ENCODE peak calls at places on chromosome 20, in nine cellular contexts. One of them, this sample, is unnamed.

GRCh38 chr20:59805786-59806577 is 127.5 kb downstream of the SYCP2 start:
- DNase-seq in HCT116: no peak
- DNase-seq in K562: no peak
- DNase-seq in GM12878: no peak
- DNase-seq in ovary: no peak
- DNase-seq in testis: peak; percentile 6
- DNase-seq in sigmoid colon: no peak
- DNase-seq in A549: no peak
- DNase-seq in body of pancreas: no peak
- DNase-seq in this sample: no peak

GRCh38 chr20:39893013-39893685 is 795.9 kb downstream of the MAFB start:
- DNase-seq in HCT116: no peak
- DNase-seq in K562: no peak
- DNase-seq in GM12878: no peak
- DNase-seq in ovary: no peak
- DNase-seq in testis: no peak
- DNase-seq in sigmoid colon: no peak
- DNase-seq in A549: no peak
- DNase-seq in body of pancreas: no peak
- DNase-seq in this sample: no peak

GRCh38 chr20:13745784-13746183 is 38.9 kb downstream of the ESF1 start:
- DNase-seq in HCT116: no peak
- DNase-seq in K562: no peak
- DNase-seq in GM12878: no peak
- DNase-seq in ovary: no peak
- DNase-seq in testis: no peak
- DNase-seq in sigmoid colon: no peak
- DNase-seq in A549: no peak
- DNase-seq in body of pancreas: no peak
- DNase-seq in this sample: no peak

GRCh38 chr20:49539481-49540231 is 28.3 kb downstream of the PTGIS start:
- DNase-seq in HCT116: no peak
- DNase-seq in K562: no peak
- DNase-seq in GM12878: no peak
- DNase-seq in ovary: no peak
- DNase-seq in testis: peak; percentile 11
- DNase-seq in sigmoid colon: no peak
- DNase-seq in A549: no peak
- DNase-seq in body of pancreas: no peak
- DNase-seq in this sample: no peak

GRCh38 chr20:23145281-23145700 is 59.2 kb upstream of the CD93 start:
- DNase-seq in HCT116: no peak
- DNase-seq in K562: no peak
- DNase-seq in GM12878: no peak
- DNase-seq in ovary: no peak
- DNase-seq in testis: no peak
- DNase-seq in sigmoid colon: peak; percentile 60
- DNase-seq in A549: no peak
- DNase-seq in body of pancreas: no peak
- DNase-seq in this sample: peak; percentile 38

GRCh38 chr20:17648782-17649730 is 33.0 kb downstream of the RRBP1 start:
- DNase-seq in HCT116: no peak
- DNase-seq in K562: peak; percentile 27
- DNase-seq in GM12878: peak; percentile 5
- DNase-seq in ovary: peak; percentile 36
- DNase-seq in testis: no peak
- DNase-seq in sigmoid colon: peak; percentile 56
- DNase-seq in A549: peak; percentile 62
- DNase-seq in body of pancreas: peak; percentile 68
- DNase-seq in this sample: peak; percentile 10

GRCh38 chr20:17612287-17612974 is 42.6 kb downstream of the DSTN start:
- DNase-seq in HCT116: no peak
- DNase-seq in K562: no peak
- DNase-seq in GM12878: no peak
- DNase-seq in ovary: no peak
- DNase-seq in testis: no peak
- DNase-seq in sigmoid colon: peak; percentile 91
- DNase-seq in A549: no peak
- DNase-seq in body of pancreas: peak; percentile 45
- DNase-seq in this sample: no peak

GRCh38 chr20:57498425-57499400 is 26.2 kb downstream of the CTCFL start:
- DNase-seq in HCT116: peak; percentile 19
- DNase-seq in K562: no peak
- DNase-seq in GM12878: no peak
- DNase-seq in ovary: no peak
- DNase-seq in testis: peak; percentile 55
- DNase-seq in sigmoid colon: no peak
- DNase-seq in A549: no peak
- DNase-seq in body of pancreas: no peak
- DNase-seq in this sample: no peak

GRCh38 chr20:17142666-17143065 is 84.2 kb upstream of the PCSK2 start:
- DNase-seq in HCT116: no peak
- DNase-seq in K562: no peak
- DNase-seq in GM12878: no peak
- DNase-seq in ovary: no peak
- DNase-seq in testis: no peak
- DNase-seq in sigmoid colon: no peak
- DNase-seq in A549: no peak
- DNase-seq in body of pancreas: no peak
- DNase-seq in this sample: no peak

GRCh38 chr20:18436847-18437246 is 30.0 kb downstream of the DZANK1 start:
- DNase-seq in HCT116: no peak
- DNase-seq in K562: no peak
- DNase-seq in GM12878: no peak
- DNase-seq in ovary: no peak
- DNase-seq in testis: no peak
- DNase-seq in sigmoid colon: no peak
- DNase-seq in A549: no peak
- DNase-seq in body of pancreas: no peak
- DNase-seq in this sample: no peak

GRCh38 chr20:16785221-16785620 is 37.1 kb downstream of the OTOR start:
- DNase-seq in HCT116: no peak
- DNase-seq in K562: no peak
- DNase-seq in GM12878: no peak
- DNase-seq in ovary: no peak
- DNase-seq in testis: no peak
- DNase-seq in sigmoid colon: no peak
- DNase-seq in A549: no peak
- DNase-seq in body of pancreas: no peak
- DNase-seq in this sample: no peak

GRCh38 chr20:64144144-64144912 is 19.9 kb upstream of the MYT1 start:
- DNase-seq in HCT116: no peak
- DNase-seq in K562: no peak
- DNase-seq in GM12878: no peak
- DNase-seq in ovary: peak; percentile 3
- DNase-seq in testis: no peak
- DNase-seq in sigmoid colon: peak; percentile 24
- DNase-seq in A549: no peak
- DNase-seq in body of pancreas: no peak
- DNase-seq in this sample: no peak

GRCh38 chr20:49982346-49983122 is at the start of gene SNAI1:
- DNase-seq in HCT116: peak; percentile 66
- DNase-seq in K562: peak; percentile 94
- DNase-seq in GM12878: peak; percentile 32
- DNase-seq in ovary: peak; percentile 85
- DNase-seq in testis: peak; percentile 85
- DNase-seq in sigmoid colon: peak; percentile 92
- DNase-seq in A549: peak; percentile 97
- DNase-seq in body of pancreas: peak; percentile 78
- DNase-seq in this sample: peak; percentile 77

GRCh38 chr20:50029697-50030428 is 47.1 kb downstream of the SNAI1 start:
- DNase-seq in HCT116: no peak
- DNase-seq in K562: peak; percentile 81
- DNase-seq in GM12878: no peak
- DNase-seq in ovary: peak; percentile 68
- DNase-seq in testis: no peak
- DNase-seq in sigmoid colon: peak; percentile 76
- DNase-seq in A549: peak; percentile 78
- DNase-seq in body of pancreas: peak; percentile 40
- DNase-seq in this sample: peak; percentile 47

GRCh38 chr20:40511478-40511877 is 177.6 kb downstream of the MAFB start:
- DNase-seq in HCT116: no peak
- DNase-seq in K562: no peak
- DNase-seq in GM12878: no peak
- DNase-seq in ovary: no peak
- DNase-seq in testis: no peak
- DNase-seq in sigmoid colon: peak; percentile 71
- DNase-seq in A549: no peak
- DNase-seq in body of pancreas: no peak
- DNase-seq in this sample: no peak

GRCh38 chr20:707711-708110 is 32.1 kb upstream of the SCRT2 start:
- DNase-seq in HCT116: no peak
- DNase-seq in K562: no peak
- DNase-seq in GM12878: no peak
- DNase-seq in ovary: no peak
- DNase-seq in testis: no peak
- DNase-seq in sigmoid colon: peak; percentile 10
- DNase-seq in A549: no peak
- DNase-seq in body of pancreas: no peak
- DNase-seq in this sample: no peak

GRCh38 chr20:53337419-53338101 is 256.1 kb downstream of the ZNF217 start:
- DNase-seq in HCT116: no peak
- DNase-seq in K562: no peak
- DNase-seq in GM12878: no peak
- DNase-seq in ovary: no peak
- DNase-seq in testis: no peak
- DNase-seq in sigmoid colon: no peak
- DNase-seq in A549: no peak
- DNase-seq in body of pancreas: no peak
- DNase-seq in this sample: no peak
- H3K27ac ChIP-seq in HCT116: no peak overlapping the region
- H3K27ac ChIP-seq in K562: no peak overlapping the region
- H3K27ac ChIP-seq in GM12878: no peak overlapping the region
- H3K27ac ChIP-seq in ovary: no peak overlapping the region
- H3K27ac ChIP-seq in testis: no peak overlapping the region
- H3K27ac ChIP-seq in sigmoid colon: no peak overlapping the region
- H3K27ac ChIP-seq in A549: no peak overlapping the region
- H3K27ac ChIP-seq in body of pancreas: no peak overlapping the region
- H3K27ac ChIP-seq in this sample: no peak overlapping the region

GRCh38 chr20:34876161-34877001 is at the start of gene ACSS2:
- DNase-seq in HCT116: peak; percentile 98
- DNase-seq in K562: peak; percentile 93
- DNase-seq in GM12878: peak; percentile 83
- DNase-seq in ovary: peak; percentile 98
- DNase-seq in testis: peak; percentile 99
- DNase-seq in sigmoid colon: peak; percentile 100
- DNase-seq in A549: peak; percentile 85
- DNase-seq in body of pancreas: peak; percentile 100
- DNase-seq in this sample: peak; percentile 98
- TF ChIP-seq POLR2A in HCT116: peak; percentile 31
- TF ChIP-seq POLR2A in K562: peak; percentile 82
- TF ChIP-seq POLR2A in GM12878: peak; percentile 61
- TF ChIP-seq POLR2A in ovary: no peak
- TF ChIP-seq POLR2A in testis: no peak
- TF ChIP-seq POLR2A in sigmoid colon: peak; percentile 80
- TF ChIP-seq POLR2A in A549: peak; percentile 64
- TF ChIP-seq POLR2A in body of pancreas: peak; percentile 64
- TF ChIP-seq POLR2A in this sample: peak; percentile 96

DNA sequence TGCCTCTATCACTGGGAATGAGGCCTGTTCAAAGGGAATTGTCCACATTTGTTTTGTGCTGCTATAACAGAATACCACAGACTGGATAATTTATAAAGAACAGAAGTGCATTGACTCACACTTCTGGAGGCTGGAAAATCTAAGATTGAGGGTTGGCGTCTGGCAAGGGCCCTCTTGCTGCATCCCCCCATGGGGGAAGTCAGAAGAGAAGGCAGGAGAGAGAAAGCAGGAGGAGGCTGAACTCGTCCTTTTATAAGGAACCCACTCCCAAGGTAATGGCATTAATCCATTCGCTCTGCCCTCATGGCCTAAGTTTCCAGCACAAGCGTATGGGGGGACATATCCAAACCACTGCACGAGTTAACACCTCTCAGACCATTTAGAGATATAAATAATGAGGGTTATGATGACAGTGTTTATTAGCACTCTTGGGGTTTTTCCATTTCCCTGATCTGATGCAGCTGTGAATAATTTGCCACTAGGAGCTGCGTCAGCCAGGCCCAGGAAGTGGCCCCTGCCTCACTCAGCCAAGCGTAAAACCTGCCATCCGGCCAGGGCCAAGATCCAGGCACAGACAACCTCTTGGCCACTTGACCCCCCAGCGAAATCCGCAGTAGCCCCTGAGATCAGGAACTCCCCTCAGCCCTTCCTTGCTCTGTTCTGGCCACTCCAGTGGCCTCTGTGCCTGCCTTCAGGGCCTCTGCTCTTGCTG is 14.2 kb upstream of the SLCO4A1 start:
- DNase-seq in HCT116: no peak
- DNase-seq in K562: no peak
- DNase-seq in GM12878: no peak
- DNase-seq in ovary: no peak
- DNase-seq in testis: no peak
- DNase-seq in sigmoid colon: no peak
- DNase-seq in A549: no peak
- DNase-seq in body of pancreas: no peak
- DNase-seq in this sample: no peak
- H3K27ac ChIP-seq in HCT116: peak overlapping the region; percentile 24
- H3K27ac ChIP-seq in K562: no peak overlapping the region
- H3K27ac ChIP-seq in GM12878: no peak overlapping the region
- H3K27ac ChIP-seq in ovary: no peak overlapping the region
- H3K27ac ChIP-seq in testis: no peak overlapping the region
- H3K27ac ChIP-seq in sigmoid colon: no peak overlapping the region
- H3K27ac ChIP-seq in A549: peak overlapping the region; percentile 31
- H3K27ac ChIP-seq in body of pancreas: no peak overlapping the region
- H3K27ac ChIP-seq in this sample: no peak overlapping the region

GRCh38 chr20:21257192-21257591 is 45.9 kb upstream of the XRN2 start:
- DNase-seq in HCT116: no peak
- DNase-seq in K562: no peak
- DNase-seq in GM12878: no peak
- DNase-seq in ovary: no peak
- DNase-seq in testis: no peak
- DNase-seq in sigmoid colon: no peak
- DNase-seq in A549: no peak
- DNase-seq in body of pancreas: no peak
- DNase-seq in this sample: no peak

GRCh38 chr20:21246143-21246542 is 57.0 kb upstream of the XRN2 start:
- DNase-seq in HCT116: no peak
- DNase-seq in K562: no peak
- DNase-seq in GM12878: no peak
- DNase-seq in ovary: no peak
- DNase-seq in testis: no peak
- DNase-seq in sigmoid colon: no peak
- DNase-seq in A549: no peak
- DNase-seq in body of pancreas: no peak
- DNase-seq in this sample: no peak

GRCh38 chr20:21251278-21251677 is 51.9 kb upstream of the XRN2 start:
- DNase-seq in HCT116: no peak
- DNase-seq in K562: no peak
- DNase-seq in GM12878: no peak
- DNase-seq in ovary: no peak
- DNase-seq in testis: no peak
- DNase-seq in sigmoid colon: no peak
- DNase-seq in A549: no peak
- DNase-seq in body of pancreas: no peak
- DNase-seq in this sample: no peak
- TF ChIP-seq POLR2A in HCT116: no peak
- TF ChIP-seq POLR2A in K562: no peak
- TF ChIP-seq POLR2A in GM12878: no peak
- TF ChIP-seq POLR2A in ovary: no peak
- TF ChIP-seq POLR2A in testis: no peak
- TF ChIP-seq POLR2A in sigmoid colon: no peak
- TF ChIP-seq POLR2A in A549: no peak
- TF ChIP-seq POLR2A in body of pancreas: no peak
- TF ChIP-seq POLR2A in this sample: no peak

This sample was measured in uterus.